ENCODE peak calls at places on chromosome 14, in five cellular contexts. One of them, this sample, is unnamed.

GRCh38 chr14:77495354-77495753 is 3.3 kb downstream of the ISM2 start:
- DNase-seq in brain pericyte: no peak
- DNase-seq in activated B cell treated with CpG ODN at 0.5 μM for 24 hours: no peak
- DNase-seq in fibroblast of the aortic adventitia: no peak
- DNase-seq in stimulated activated CD4-positive, alpha-beta T cell treated with anti-CD3 and anti-CD28 coated beads, Interleukin-15, amount 100 ng/mL, for 1 hour: no peak
- DNase-seq in this sample: no peak

GRCh38 chr14:68781161-68782021 is 11.5 kb downstream of the ZFP36L1 start:
- DNase-seq in brain pericyte: no peak
- DNase-seq in activated B cell treated with CpG ODN at 0.5 μM for 24 hours: no peak
- DNase-seq in fibroblast of the aortic adventitia: no peak
- DNase-seq in stimulated activated CD4-positive, alpha-beta T cell treated with anti-CD3 and anti-CD28 coated beads, Interleukin-15, amount 100 ng/mL, for 1 hour: no peak
- DNase-seq in this sample: no peak

GRCh38 chr14:105492051-105492965 is 1.3 kb downstream of the TEDC1 start:
- DNase-seq in brain pericyte: no peak
- DNase-seq in activated B cell treated with CpG ODN at 0.5 μM for 24 hours: no peak
- DNase-seq in fibroblast of the aortic adventitia: no peak
- DNase-seq in stimulated activated CD4-positive, alpha-beta T cell treated with anti-CD3 and anti-CD28 coated beads, Interleukin-15, amount 100 ng/mL, for 1 hour: no peak
- DNase-seq in this sample: no peak

GRCh38 chr14:96098309-96098998 is 59.3 kb downstream of the C14orf132 start:
- DNase-seq in brain pericyte: no peak
- DNase-seq in activated B cell treated with CpG ODN at 0.5 μM for 24 hours: no peak
- DNase-seq in fibroblast of the aortic adventitia: peak; percentile 76
- DNase-seq in stimulated activated CD4-positive, alpha-beta T cell treated with anti-CD3 and anti-CD28 coated beads, Interleukin-15, amount 100 ng/mL, for 1 hour: no peak
- DNase-seq in this sample: no peak

GRCh38 chr14:51430079-51430478 is 190.0 kb downstream of the TMX1 start:
- DNase-seq in brain pericyte: no peak
- DNase-seq in activated B cell treated with CpG ODN at 0.5 μM for 24 hours: no peak
- DNase-seq in fibroblast of the aortic adventitia: peak; percentile 26
- DNase-seq in stimulated activated CD4-positive, alpha-beta T cell treated with anti-CD3 and anti-CD28 coated beads, Interleukin-15, amount 100 ng/mL, for 1 hour: no peak
- DNase-seq in this sample: no peak

GRCh38 chr14:28766505-28767238 is at the start of gene FOXG1:
- DNase-seq in brain pericyte: no peak
- DNase-seq in activated B cell treated with CpG ODN at 0.5 μM for 24 hours: no peak
- DNase-seq in fibroblast of the aortic adventitia: peak; percentile 43
- DNase-seq in stimulated activated CD4-positive, alpha-beta T cell treated with anti-CD3 and anti-CD28 coated beads, Interleukin-15, amount 100 ng/mL, for 1 hour: no peak
- DNase-seq in this sample: peak; percentile 53

GRCh38 chr14:68671899-68672298 is 121.0 kb downstream of the ZFP36L1 start:
- DNase-seq in brain pericyte: no peak
- DNase-seq in activated B cell treated with CpG ODN at 0.5 μM for 24 hours: no peak
- DNase-seq in fibroblast of the aortic adventitia: no peak
- DNase-seq in stimulated activated CD4-positive, alpha-beta T cell treated with anti-CD3 and anti-CD28 coated beads, Interleukin-15, amount 100 ng/mL, for 1 hour: no peak
- DNase-seq in this sample: no peak

GRCh38 chr14:32453857-32454810 is 125.0 kb downstream of the AKAP6 start:
- DNase-seq in brain pericyte: no peak
- DNase-seq in activated B cell treated with CpG ODN at 0.5 μM for 24 hours: no peak
- DNase-seq in fibroblast of the aortic adventitia: no peak
- DNase-seq in stimulated activated CD4-positive, alpha-beta T cell treated with anti-CD3 and anti-CD28 coated beads, Interleukin-15, amount 100 ng/mL, for 1 hour: no peak
- DNase-seq in this sample: no peak

GRCh38 chr14:102220031-102220430 is 80.3 kb downstream of the WDR20 start:
- DNase-seq in brain pericyte: no peak
- DNase-seq in activated B cell treated with CpG ODN at 0.5 μM for 24 hours: peak; percentile 52
- DNase-seq in fibroblast of the aortic adventitia: no peak
- DNase-seq in stimulated activated CD4-positive, alpha-beta T cell treated with anti-CD3 and anti-CD28 coated beads, Interleukin-15, amount 100 ng/mL, for 1 hour: no peak
- DNase-seq in this sample: peak; percentile 66

GRCh38 chr14:80584638-80585505 is 356.7 kb downstream of the CEP128 start:
- DNase-seq in brain pericyte: no peak
- DNase-seq in activated B cell treated with CpG ODN at 0.5 μM for 24 hours: no peak
- DNase-seq in fibroblast of the aortic adventitia: no peak
- DNase-seq in stimulated activated CD4-positive, alpha-beta T cell treated with anti-CD3 and anti-CD28 coated beads, Interleukin-15, amount 100 ng/mL, for 1 hour: no peak
- DNase-seq in this sample: no peak

GRCh38 chr14:76870146-76870545 is 43.9 kb downstream of the LRRC74A start:
- DNase-seq in brain pericyte: no peak
- DNase-seq in activated B cell treated with CpG ODN at 0.5 μM for 24 hours: no peak
- DNase-seq in fibroblast of the aortic adventitia: no peak
- DNase-seq in stimulated activated CD4-positive, alpha-beta T cell treated with anti-CD3 and anti-CD28 coated beads, Interleukin-15, amount 100 ng/mL, for 1 hour: no peak
- DNase-seq in this sample: no peak

GRCh38 chr14:52609445-52610044 is 56.9 kb downstream of the GPR137C start:
- DNase-seq in brain pericyte: no peak
- DNase-seq in activated B cell treated with CpG ODN at 0.5 μM for 24 hours: no peak
- DNase-seq in fibroblast of the aortic adventitia: no peak
- DNase-seq in stimulated activated CD4-positive, alpha-beta T cell treated with anti-CD3 and anti-CD28 coated beads, Interleukin-15, amount 100 ng/mL, for 1 hour: no peak
- DNase-seq in this sample: no peak

GRCh38 chr14:92560106-92560865 is 46.7 kb downstream of the RIN3 start:
- DNase-seq in brain pericyte: no peak
- DNase-seq in activated B cell treated with CpG ODN at 0.5 μM for 24 hours: no peak
- DNase-seq in fibroblast of the aortic adventitia: no peak
- DNase-seq in stimulated activated CD4-positive, alpha-beta T cell treated with anti-CD3 and anti-CD28 coated beads, Interleukin-15, amount 100 ng/mL, for 1 hour: no peak
- DNase-seq in this sample: no peak

GRCh38 chr14:53108292-53108937 is 44.7 kb downstream of the DDHD1 start:
- DNase-seq in brain pericyte: no peak
- DNase-seq in activated B cell treated with CpG ODN at 0.5 μM for 24 hours: no peak
- DNase-seq in fibroblast of the aortic adventitia: no peak
- DNase-seq in stimulated activated CD4-positive, alpha-beta T cell treated with anti-CD3 and anti-CD28 coated beads, Interleukin-15, amount 100 ng/mL, for 1 hour: no peak
- DNase-seq in this sample: no peak

This sample was measured in GM12892.